ENCODE peak calls at places on chromosomes 7 and 10, in four cellular contexts. One of them, this sample, is unnamed.
A peak's percentile ranks its signal among the peaks of the same experiment; 100 is the strongest.

GRCh38 chr7:116772423-116772852 is 89.9 kb upstream of the CAPZA2 start:
- DNase-seq in AG09309: no peak
- DNase-seq in kidney epithelial cell: peak; percentile 93
- DNase-seq in heart right ventricle: no peak
- DNase-seq in this sample: no peak

GRCh38 chr7:127771707-127772106 is 119.7 kb downstream of the SND1 start:
- DNase-seq in kidney epithelial cell: no peak
- DNase-seq in heart right ventricle: no peak
- DNase-seq in AG09309: no peak
- DNase-seq in this sample: no peak

GRCh38 chr7:137399827-137400823 is 56.6 kb upstream of the PTN start:
- DNase-seq in AG09309: no peak
- DNase-seq in kidney epithelial cell: no peak
- DNase-seq in heart right ventricle: no peak
- DNase-seq in this sample: peak; percentile 48

GRCh38 chr7:10128748-10129147 is 844.9 kb upstream of the PHF14 start:
- DNase-seq in kidney epithelial cell: no peak
- DNase-seq in AG09309: no peak
- DNase-seq in heart right ventricle: no peak
- DNase-seq in this sample: no peak

GRCh38 chr10:50605280-50606270 is 18.2 kb downstream of the SGMS1 start:
- DNase-seq in kidney epithelial cell: peak; percentile 57
- DNase-seq in AG09309: peak; percentile 93
- DNase-seq in heart right ventricle: no peak
- DNase-seq in this sample: peak; percentile 91

GRCh38 chr10:118523775-118524174 is 71.7 kb downstream of the PRLHR start:
- DNase-seq in AG09309: no peak
- DNase-seq in heart right ventricle: no peak
- DNase-seq in kidney epithelial cell: no peak
- DNase-seq in this sample: no peak

GRCh38 chr10:52056296-52056695 is 257.8 kb upstream of the DKK1 start:
- DNase-seq in heart right ventricle: no peak
- DNase-seq in kidney epithelial cell: no peak
- DNase-seq in AG09309: peak; percentile 38
- DNase-seq in this sample: no peak

GRCh38 chr10:77844713-77845454 is 81.7 kb downstream of the DLG5 start:
- DNase-seq in kidney epithelial cell: peak; percentile 70
- DNase-seq in AG09309: peak; percentile 32
- DNase-seq in heart right ventricle: no peak
- DNase-seq in this sample: peak; percentile 85

GRCh38 chr10:88270871-88271713 is 312.0 kb downstream of the RNLS start:
- DNase-seq in heart right ventricle: peak; percentile 9
- DNase-seq in kidney epithelial cell: no peak
- DNase-seq in AG09309: no peak
- DNase-seq in this sample: no peak

GRCh38 chr7:134836447-134836846 is 57.0 kb downstream of the CALD1 start:
- DNase-seq in AG09309: peak; percentile 88
- DNase-seq in kidney epithelial cell: no peak
- DNase-seq in heart right ventricle: no peak
- DNase-seq in this sample: no peak

GRCh38 chr7:2821161-2821841 is 22.8 kb downstream of the GNA12 start:
- DNase-seq in heart right ventricle: no peak
- DNase-seq in kidney epithelial cell: peak; percentile 90
- DNase-seq in AG09309: peak; percentile 62
- DNase-seq in this sample: no peak

GRCh38 chr10:77602913-77603528 is 34.6 kb downstream of the KCNMA1 start:
- DNase-seq in AG09309: no peak
- DNase-seq in heart right ventricle: no peak
- DNase-seq in kidney epithelial cell: no peak
- DNase-seq in this sample: no peak

GRCh38 chr7:127733976-127734375 is 82.0 kb downstream of the SND1 start:
- DNase-seq in AG09309: no peak
- DNase-seq in heart right ventricle: no peak
- DNase-seq in kidney epithelial cell: no peak
- DNase-seq in this sample: no peak

GRCh38 chr10:126017961-126018560 is 121.7 kb downstream of the FANK1 start:
- DNase-seq in kidney epithelial cell: peak; percentile 69
- DNase-seq in AG09309: peak; percentile 16
- DNase-seq in heart right ventricle: no peak
- DNase-seq in this sample: no peak

GRCh38 chr7:66150471-66150870 is 35.8 kb downstream of the CRCP start:
- DNase-seq in heart right ventricle: peak; percentile 44
- DNase-seq in kidney epithelial cell: no peak
- DNase-seq in AG09309: peak; percentile 59
- DNase-seq in this sample: no peak

GRCh38 chr7:75900617-75901315 is 14.2 kb upstream of the POR start:
- DNase-seq in AG09309: no peak
- DNase-seq in heart right ventricle: no peak
- DNase-seq in kidney epithelial cell: no peak
- DNase-seq in this sample: no peak

GRCh38 chr7:127392182-127392565 is 334 bp downstream of the ZNF800 start:
- DNase-seq in heart right ventricle: no peak
- DNase-seq in AG09309: peak; percentile 11
- DNase-seq in kidney epithelial cell: no peak
- DNase-seq in this sample: no peak

GRCh38 chr10:29731760-29732159 is 97.0 kb upstream of the SVIL start:
- DNase-seq in heart right ventricle: no peak
- DNase-seq in AG09309: no peak
- DNase-seq in kidney epithelial cell: no peak
- DNase-seq in this sample: no peak

GRCh38 chr10:86229811-86230409 is 136.7 kb downstream of the GRID1 start:
- DNase-seq in heart right ventricle: no peak
- DNase-seq in kidney epithelial cell: no peak
- DNase-seq in AG09309: no peak
- DNase-seq in this sample: no peak

GRCh38 chr10:7272008-7272407 is 138.8 kb downstream of the SFMBT2 start:
- DNase-seq in kidney epithelial cell: no peak
- DNase-seq in heart right ventricle: no peak
- DNase-seq in AG09309: no peak
- DNase-seq in this sample: no peak

GRCh38 chr7:45000096-45001032 is at the start of gene CCM2:
- DNase-seq in kidney epithelial cell: no peak
- DNase-seq in AG09309: no peak
- DNase-seq in heart right ventricle: peak; percentile 77
- DNase-seq in this sample: no peak

GRCh38 chr10:48567346-48567745 is 37.5 kb downstream of the ARHGAP22 start:
- DNase-seq in kidney epithelial cell: no peak
- DNase-seq in heart right ventricle: no peak
- DNase-seq in AG09309: no peak
- DNase-seq in this sample: no peak

GRCh38 chr7:130901209-130901783 is 167.3 kb upstream of the KLF14 start:
- DNase-seq in AG09309: peak; percentile 85
- DNase-seq in heart right ventricle: peak; percentile 48
- DNase-seq in kidney epithelial cell: peak; percentile 96
- DNase-seq in this sample: peak; percentile 95
- H3K4me3 ChIP-seq in AG09309: no peak overlapping the region
- H3K4me3 ChIP-seq in heart right ventricle: no peak overlapping the region
- H3K4me3 ChIP-seq in kidney epithelial cell: no peak overlapping the region
- H3K4me3 ChIP-seq in this sample: peak overlapping the region; percentile 7

GRCh38 chr10:70480254-70480861 is 1.8 kb downstream of the PALD1 start:
- DNase-seq in kidney epithelial cell: no peak
- DNase-seq in AG09309: no peak
- DNase-seq in heart right ventricle: no peak
- DNase-seq in this sample: no peak

GRCh38 chr10:70478191-70479160 is at the start of gene PALD1:
- DNase-seq in heart right ventricle: peak; percentile 81
- DNase-seq in kidney epithelial cell: no peak
- DNase-seq in AG09309: no peak
- DNase-seq in this sample: no peak

GRCh38 chr10:70479626-70480253 is 1.2 kb downstream of the PALD1 start:
- DNase-seq in kidney epithelial cell: peak; percentile 35
- DNase-seq in heart right ventricle: no peak
- DNase-seq in AG09309: no peak
- DNase-seq in this sample: no peak

GRCh38 chr10:70477661-70478162 is 855 bp upstream of the PALD1 start:
- DNase-seq in heart right ventricle: peak; percentile 30
- DNase-seq in AG09309: no peak
- DNase-seq in kidney epithelial cell: no peak
- DNase-seq in this sample: no peak

GRCh38 chr10:70479161-70479531 is 579 bp downstream of the PALD1 start:
- DNase-seq in AG09309: no peak
- DNase-seq in heart right ventricle: no peak
- DNase-seq in kidney epithelial cell: no peak
- DNase-seq in this sample: no peak
- TF ChIP-seq CTCF in AG09309: no peak
- TF ChIP-seq CTCF in heart right ventricle: no peak
- TF ChIP-seq CTCF in kidney epithelial cell: no peak
- TF ChIP-seq CTCF in this sample: peak; percentile 2

GRCh38 chr10:103451091-103451801 is 924 bp downstream of the CALHM2 start:
- DNase-seq in AG09309: no peak
- DNase-seq in kidney epithelial cell: no peak
- DNase-seq in heart right ventricle: peak; percentile 80
- DNase-seq in this sample: no peak

GRCh38 chr10:103449208-103450144 is 2.7 kb downstream of the CALHM2 start:
- DNase-seq in AG09309: no peak
- DNase-seq in heart right ventricle: no peak
- DNase-seq in kidney epithelial cell: no peak
- DNase-seq in this sample: no peak

GRCh38 chr10:103451871-103452713 is at the start of gene CALHM2:
- DNase-seq in AG09309: no peak
- DNase-seq in heart right ventricle: peak; percentile 79
- DNase-seq in kidney epithelial cell: no peak
- DNase-seq in this sample: no peak

GRCh38 chr10:103448751-103449150 is 3.4 kb downstream of the CALHM2 start:
- DNase-seq in AG09309: peak; percentile 57
- DNase-seq in heart right ventricle: peak; percentile 58
- DNase-seq in kidney epithelial cell: peak; percentile 18
- DNase-seq in this sample: no peak

GRCh38 chr10:103450201-103450695 is 1.9 kb downstream of the CALHM2 start:
- DNase-seq in heart right ventricle: no peak
- DNase-seq in AG09309: no peak
- DNase-seq in kidney epithelial cell: no peak
- DNase-seq in this sample: no peak
- H3K4me3 ChIP-seq in heart right ventricle: peak overlapping the region; percentile 81
- H3K4me3 ChIP-seq in AG09309: peak overlapping the region; percentile 96
- H3K4me3 ChIP-seq in kidney epithelial cell: no peak overlapping the region
- H3K4me3 ChIP-seq in this sample: no peak overlapping the region

DNA sequence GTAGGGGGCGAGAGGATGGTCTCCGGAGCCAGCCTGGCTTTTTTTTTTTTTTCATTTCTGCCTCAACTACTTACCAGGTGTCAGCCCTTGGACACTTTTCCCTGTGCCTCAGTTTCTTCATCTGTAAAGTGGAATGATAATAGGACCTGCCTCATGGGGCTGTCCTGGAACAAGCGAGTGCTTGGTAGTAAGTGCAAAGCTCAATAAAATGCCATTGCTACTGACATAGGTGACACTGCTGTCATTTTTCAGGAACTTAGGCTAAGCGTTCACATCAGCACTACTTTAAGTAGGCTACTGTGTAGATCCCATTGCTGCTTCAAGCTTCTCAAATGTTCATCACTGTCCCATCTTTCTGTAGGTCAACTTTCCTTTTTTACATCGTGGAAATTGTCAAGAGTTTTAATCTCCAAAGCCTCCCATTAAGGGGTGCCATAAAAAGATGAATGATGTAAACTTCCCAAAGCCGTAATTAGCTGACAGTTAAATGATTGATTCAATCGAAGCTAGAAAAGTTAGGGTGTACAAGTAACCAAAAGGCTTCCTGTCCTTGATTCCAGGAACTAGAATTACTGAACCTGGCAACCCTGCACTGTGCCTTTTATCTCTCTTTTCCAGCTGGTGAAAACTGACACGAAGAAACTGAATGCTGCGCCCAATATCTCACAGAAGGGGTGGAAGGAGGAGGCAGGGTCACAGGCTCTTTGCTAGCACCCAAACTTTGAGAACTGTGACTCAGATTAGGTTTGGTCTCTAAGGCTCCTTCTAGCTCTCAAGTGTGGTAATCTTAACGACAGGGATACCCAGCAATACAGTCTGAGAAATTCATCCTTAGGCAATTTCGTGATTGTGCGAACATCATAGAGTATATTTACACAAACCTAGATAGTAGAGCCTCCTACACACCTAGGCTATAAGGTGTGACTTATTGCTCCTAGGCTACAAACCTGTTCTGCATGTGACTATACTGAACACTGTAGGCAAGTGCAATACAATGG is 853 bp upstream of the USP6NL start:
- DNase-seq in AG09309: no peak
- DNase-seq in kidney epithelial cell: no peak
- DNase-seq in heart right ventricle: no peak
- DNase-seq in this sample: no peak
- TF ChIP-seq CTCF in AG09309: no peak
- TF ChIP-seq CTCF in kidney epithelial cell: no peak
- TF ChIP-seq CTCF in heart right ventricle: no peak
- TF ChIP-seq CTCF in this sample: no peak

GRCh38 chr7:47501406-47501805 is 80.5 kb downstream of the TNS3 start:
- DNase-seq in AG09309: no peak
- DNase-seq in heart right ventricle: no peak
- DNase-seq in kidney epithelial cell: no peak
- DNase-seq in this sample: peak; percentile 78

GRCh38 chr7:47502240-47502877 is 79.6 kb downstream of the TNS3 start:
- DNase-seq in heart right ventricle: no peak
- DNase-seq in kidney epithelial cell: no peak
- DNase-seq in AG09309: no peak
- DNase-seq in this sample: no peak

GRCh38 chr7:47498229-47499056 is 83.5 kb downstream of the TNS3 start:
- DNase-seq in AG09309: no peak
- DNase-seq in kidney epithelial cell: no peak
- DNase-seq in heart right ventricle: no peak
- DNase-seq in this sample: peak; percentile 69

GRCh38 chr7:47497367-47498096 is 84.4 kb downstream of the TNS3 start:
- DNase-seq in heart right ventricle: no peak
- DNase-seq in kidney epithelial cell: no peak
- DNase-seq in AG09309: no peak
- DNase-seq in this sample: no peak

DNA sequence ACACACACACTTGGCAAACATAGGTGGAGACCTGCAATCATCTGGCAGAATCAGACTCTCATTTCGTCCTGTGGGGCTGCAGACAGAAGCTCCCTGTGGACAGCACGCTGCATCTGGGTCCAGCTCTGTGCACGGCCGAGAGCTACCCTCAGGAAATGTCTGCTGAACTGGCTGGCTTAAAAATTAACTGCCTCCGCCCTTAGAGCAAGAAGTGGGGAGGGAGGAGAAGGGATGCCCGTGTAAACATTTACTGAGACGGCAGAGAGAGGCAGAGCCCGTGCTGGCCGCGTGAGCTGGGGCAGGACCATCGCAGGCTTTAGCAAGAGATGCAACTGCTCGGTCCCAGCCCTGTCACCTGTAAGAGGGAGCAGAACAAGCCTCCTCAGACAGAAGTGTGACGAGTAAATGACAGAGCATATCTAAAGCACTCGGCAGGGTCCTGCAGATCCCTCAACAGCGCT is 81.8 kb downstream of the TNS3 start:
- DNase-seq in kidney epithelial cell: no peak
- DNase-seq in heart right ventricle: no peak
- DNase-seq in AG09309: no peak
- DNase-seq in this sample: no peak
- H3K4me3 ChIP-seq in kidney epithelial cell: no peak overlapping the region
- H3K4me3 ChIP-seq in heart right ventricle: no peak overlapping the region
- H3K4me3 ChIP-seq in AG09309: no peak overlapping the region
- H3K4me3 ChIP-seq in this sample: no peak overlapping the region

This sample was measured in retinal pigment epithelial cell.